ENCODE peak calls at places on chromosomes 16 and 17, in nine cellular contexts. Z is fibroblast of pulmonary artery; Q is lower leg skin; C is A549; V is WTC11; X is astrocyte of the cerebellum; K is HFFc6; M is left ventricle myocardium superior; Y is activated naive CD8-positive, alpha-beta T cell treated with anti-CD3 and anti-CD28 coated beads, Interleukin-2, amount 50 U/mL, for 16 hours. G is an unnamed sample.

GRCh38 chr16:9681556-9681955 is 500.7 kb downstream of the GRIN2A start:
- DNase-seq in X (no peak), M (no peak), K (no peak), Y (no peak), Q (no peak), V (no peak), Z (no peak), C (no peak), G (no peak)

GRCh38 chr16:4021070-4021779 is 95.0 kb downstream of the ADCY9 start:
- DNase-seq in C (no peak), Q (no peak), V (no peak), K (no peak), M (no peak), Z (no peak), Y (no peak), X (no peak), G (no peak)

GRCh38 chr16:50292566-50292948 is 26.2 kb downstream of the ADCY7 start:
- DNase-seq in C (no peak), V (no peak), Q (no peak), X (no peak), Y (no peak), Z (no peak), K (no peak), M (no peak), G (no peak)

GRCh38 chr17:50133769-50134099 is 3.8 kb upstream of the SAMD14 start:
- DNase-seq in V (no peak), Z (no peak), C (no peak), X (no peak), Y (no peak), K (no peak), M (peak), Q (no peak), G (no peak)

GRCh38 chr16:50213939-50214519 is 52.3 kb upstream of the ADCY7 start:
- DNase-seq in Y (no peak), Q (no peak), X (peak), C (peak), M (no peak), V (no peak), Z (peak), K (peak), G (peak)

GRCh38 chr16:23207485-23207884 is 24.9 kb downstream of the SCNN1G start:
- DNase-seq in Z (no peak), Y (no peak), K (no peak), M (no peak), V (no peak), Q (no peak), X (no peak), C (no peak), G (no peak)

GRCh38 chr16:30397056-30397455 is 1.8 kb downstream of the ZNF48 start:
- DNase-seq in Y (no peak), Q (no peak), Z (no peak), X (no peak), M (no peak), K (no peak), V (no peak), C (no peak), G (no peak)

GRCh38 chr17:187130-187529 is 5.7 kb upstream of the DOC2B start:
- DNase-seq in Q (no peak), X (no peak), Y (no peak), Z (no peak), V (no peak), K (no peak), C (no peak), M (no peak), G (no peak)

GRCh38 chr17:39935896-39936295 is 8.4 kb downstream of the LRRC3C start:
- DNase-seq in Y (no peak), C (no peak), Q (no peak), X (no peak), Z (no peak), K (no peak), M (no peak), V (no peak), G (no peak)

GRCh38 chr16:84503751-84504395 is 586 bp downstream of the MEAK7 start:
- DNase-seq in Z (no peak), M (no peak), V (peak), C (no peak), Y (no peak), Q (no peak), K (peak), X (no peak), G (peak)

GRCh38 chr17:74569392-74570003 is 2.2 kb upstream of the CD300H start:
- DNase-seq in X (peak), K (peak), Z (peak), Q (no peak), M (peak), Y (no peak), V (no peak), C (peak), G (peak)

GRCh38 chr16:30934827-30935557 is 11.6 kb downstream of the FBXL19 start:
- DNase-seq in Y (no peak), V (peak), M (peak), Q (peak), C (peak), X (no peak), K (peak), Z (peak), G (peak)

GRCh38 chr17:14594690-14595089 is 293.8 kb downstream of the HS3ST3B1 start:
- DNase-seq in Q (no peak), V (no peak), X (no peak), K (no peak), Z (no peak), Y (no peak), M (no peak), C (no peak), G (no peak)

GRCh38 chr17:42361781-42362186 is 26.5 kb downstream of the STAT3 start:
- DNase-seq in M (no peak), Y (no peak), X (no peak), Q (no peak), K (no peak), V (no peak), Z (no peak), C (no peak), G (no peak)

GRCh38 chr16:29809850-29810698 is 1.9 kb upstream of the PRRT2 start:
- DNase-seq in M (peak), Z (no peak), V (no peak), Y (no peak), Q (no peak), C (no peak), X (no peak), K (no peak), G (no peak)

GRCh38 chr16:55900616-55901393 is 25.6 kb upstream of the CES5A start:
- DNase-seq in K (no peak), Q (peak), X (no peak), C (no peak), V (no peak), Y (no peak), M (no peak), Z (no peak), G (no peak)

GRCh38 chr16:27441276-27441675 is 39.3 kb downstream of the IL21R start:
- DNase-seq in V (no peak), M (no peak), Y (no peak), K (no peak), C (no peak), Z (no peak), X (no peak), Q (no peak), G (no peak)

GRCh38 chr17:3732171-3732570 is 8.5 kb downstream of the HASPIN start:
- DNase-seq in Y (no peak), C (no peak), Q (no peak), Z (peak), V (no peak), M (no peak), X (no peak), K (peak), G (no peak)

GRCh38 chr17:42107597-42108576 is 4.6 kb downstream of the DHX58 start:
- DNase-seq in Z (peak), Y (peak), Q (peak), X (no peak), K (no peak), M (peak), V (peak), C (peak), G (peak)

GRCh38 chr17:12983986-12984932 is 33.6 kb downstream of the ELAC2 start:
- DNase-seq in V (no peak), C (no peak), X (peak), Q (no peak), Y (no peak), M (peak), K (peak), Z (peak), G (peak)

GRCh38 chr17:17476865-17477467 is at the start of gene MED9:
- DNase-seq in V (peak), Y (peak), C (peak), Z (peak), X (peak), K (peak), M (peak), Q (peak), G (peak)

GRCh38 chr17:41907633-41908539 is 10.9 kb downstream of the ACLY start:
- DNase-seq in X (no peak), K (peak), Q (no peak), C (peak), Z (no peak), M (no peak), Y (no peak), V (no peak), G (no peak)

GRCh38 chr17:60901806-60902205 is 224.2 kb downstream of the BCAS3 start:
- DNase-seq in X (peak), V (no peak), C (no peak), K (peak), M (no peak), Y (no peak), Z (peak), Q (no peak), G (peak)

GRCh38 chr16:3717235-3718018 is at the start of gene TRAP1:
- DNase-seq in C (peak), V (peak), M (peak), Z (peak), K (peak), X (peak), Y (peak), Q (peak), G (peak)

GRCh38 chr17:32461853-32462617 is 17.7 kb downstream of the PSMD11 start:
- DNase-seq in Y (peak), V (peak), K (peak), Q (no peak), M (no peak), Z (peak), X (peak), C (peak), G (peak)

GRCh38 chr16:66928702-66929388 is 3.5 kb upstream of the RRAD start:
- DNase-seq in Q (no peak), Y (no peak), X (no peak), V (peak), M (no peak), K (peak), C (no peak), Z (peak), G (no peak)

GRCh38 chr16:76428858-76429257 is 151.7 kb downstream of the CNTNAP4 start:
- DNase-seq in C (no peak), M (no peak), Y (no peak), Z (no peak), V (no peak), K (no peak), Q (no peak), X (no peak), G (no peak)

GRCh38 chr16:68229431-68230175 is 6.3 kb downstream of the ESRP2 start:
- DNase-seq in Q (peak), M (no peak), Z (peak), K (peak), X (peak), Y (no peak), V (peak), C (peak), G (peak)

GRCh38 chr17:5667871-5668270 is 83.6 kb upstream of the NLRP1 start:
- DNase-seq in C (no peak), K (no peak), M (no peak), Y (no peak), Z (no peak), V (peak), Q (peak), X (no peak), G (peak)